ENCODE peak calls at places on chromosome 1, in seven cellular contexts. N is Calu3, P is RWPE1, D is neural crest cell, C is left ventricle myocardium inferior, J is fibroblast of mammary gland, K is astrocyte of the cerebellum. G is an unnamed sample.

GRCh38 chr1:154607084-154607747 is 770 bp downstream of the ADAR start:
- DNase-seq in D (no peak), K (no peak), C (no peak), N (peak), P (no peak), J (peak), G (peak)

GRCh38 chr1:44103270-44104131 is 15.1 kb upstream of the KLF17 start:
- DNase-seq in D (peak), C (no peak), K (no peak), N (peak), J (peak), P (no peak), G (no peak)

GRCh38 chr1:8903908-8904650 is 25.6 kb upstream of the ENO1 start:
- DNase-seq in P (peak), K (peak), C (no peak), J (peak), N (peak), D (no peak), G (peak)

GRCh38 chr1:214581785-214582184 is 21.2 kb upstream of the CENPF start:
- DNase-seq in N (peak), J (peak), K (peak), C (no peak), D (no peak), P (peak), G (peak)

GRCh38 chr1:68112835-68113243 is 62.4 kb upstream of the DIRAS3 start:
- DNase-seq in N (peak), C (peak), K (peak), J (peak), D (no peak), P (peak), G (peak)

GRCh38 chr1:9293512-9294439 is 1.1 kb downstream of the SPSB1 start:
- DNase-seq in K (no peak), N (no peak), D (no peak), C (peak), P (no peak), J (peak), G (peak)

GRCh38 chr1:2555634-2556276 is 416 bp upstream of the TNFRSF14 start:
- DNase-seq in J (peak), C (peak), P (no peak), N (peak), K (no peak), D (no peak), G (peak)

GRCh38 chr1:2179283-2180013 is 15.1 kb downstream of the FAAP20 start:
- DNase-seq in D (no peak), P (no peak), K (no peak), C (no peak), J (no peak), N (no peak), G (no peak)

GRCh38 chr1:153585009-153585408 is 19.4 kb upstream of the S100A2 start:
- DNase-seq in K (no peak), C (no peak), P (no peak), N (no peak), J (no peak), D (no peak), G (no peak)

GRCh38 chr1:33430751-33431593 is at the start of gene PHC2:
- DNase-seq in N (peak), P (peak), D (peak), K (peak), J (peak), C (peak), G (peak)
- TF ChIP-seq CTCF in N (no peak), P (no peak), D (peak), K (no peak), J (no peak), C (peak), G (peak)

GRCh38 chr1:179767177-179767581 is 24.1 kb downstream of the FAM163A start:
- DNase-seq in C (no peak), N (no peak), K (no peak), J (no peak), D (no peak), P (no peak), G (no peak)

GRCh38 chr1:179761296-179761695 is 18.2 kb downstream of the FAM163A start:
- DNase-seq in P (no peak), K (no peak), J (no peak), C (no peak), N (no peak), D (no peak), G (no peak)

GRCh38 chr1:179760521-179760920 is 17.4 kb downstream of the FAM163A start:
- DNase-seq in C (no peak), J (no peak), D (no peak), K (no peak), P (no peak), N (no peak), G (no peak)

GRCh38 chr1:179757958-179758357 is 14.9 kb downstream of the FAM163A start:
- DNase-seq in P (no peak), J (no peak), K (no peak), N (no peak), C (no peak), D (no peak), G (no peak)

GRCh38 chr1:179762241-179762640 is 19.1 kb downstream of the FAM163A start:
- DNase-seq in C (no peak), D (no peak), N (no peak), J (no peak), K (no peak), P (no peak), G (no peak)
- TF ChIP-seq CTCF in C (no peak), D (no peak), N (no peak), J (no peak), K (no peak), P (no peak), G (no peak)

DNA sequence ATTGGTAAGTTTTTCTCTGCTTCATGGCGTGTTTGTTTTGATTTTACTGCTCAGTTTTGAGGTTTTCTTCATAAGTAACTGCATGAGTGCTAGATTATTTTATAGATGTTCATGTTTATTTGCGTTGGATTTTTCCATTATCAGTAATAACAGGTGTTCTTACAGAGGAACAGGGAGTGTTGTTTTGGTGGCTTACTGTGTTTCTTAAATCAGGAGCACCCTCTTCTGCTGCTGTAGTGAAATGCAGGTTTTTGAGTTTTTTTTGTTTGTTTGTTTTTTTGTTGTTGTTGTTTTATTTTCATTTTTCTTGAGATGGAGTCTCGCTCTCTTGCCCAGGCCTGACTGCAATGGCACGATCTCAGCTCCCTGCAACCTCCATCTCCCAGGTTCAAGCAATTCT is 32.6 kb downstream of the CTBS start:
- DNase-seq in C (no peak), K (no peak), N (no peak), D (no peak), J (no peak), P (no peak), G (no peak)
- TF ChIP-seq CTCF in C (peak), K (no peak), N (no peak), D (no peak), J (peak), P (no peak), G (peak)

GRCh38 chr1:51344602-51345299 is 14.4 kb upstream of the TTC39A start:
- DNase-seq in J (no peak), P (peak), N (peak), C (no peak), K (no peak), D (no peak), G (no peak)
- TF ChIP-seq CTCF in J (no peak), P (peak), N (peak), C (peak), K (no peak), D (no peak), G (no peak)

GRCh38 chr1:33181906-33182305 is at the start of gene TRIM62:
- DNase-seq in P (peak), K (peak), N (peak), D (peak), C (peak), J (peak), G (peak)

GRCh38 chr1:33182452-33182851 is 609 bp upstream of the TRIM62 start:
- DNase-seq in J (peak), D (peak), C (no peak), P (no peak), K (no peak), N (no peak), G (peak)

GRCh38 chr1:33182896-33183295 is 1.1 kb upstream of the TRIM62 start:
- DNase-seq in N (no peak), D (no peak), C (no peak), J (no peak), P (no peak), K (no peak), G (no peak)

GRCh38 chr1:33180226-33181037 is 1.4 kb downstream of the TRIM62 start:
- DNase-seq in C (peak), P (peak), D (peak), J (peak), K (peak), N (peak), G (peak)

GRCh38 chr1:33181038-33181861 is 593 bp downstream of the TRIM62 start:
- DNase-seq in J (peak), K (no peak), P (peak), N (peak), C (peak), D (peak), G (peak)
- TF ChIP-seq CTCF in J (no peak), K (no peak), P (no peak), N (no peak), C (no peak), D (no peak), G (no peak)

G was measured in HFFc6.